ENCODE peak calls at places on chromosomes 5 and 9, in six cellular contexts. G, E, F, Y, Q and H are unnamed samples.

GRCh38 chr9:36623280-36623679 is 50.6 kb downstream of the MELK start:
- DNase-seq in F (no peak), Y (peak), E (no peak), Q (no peak), G (peak), H (no peak)

GRCh38 chr9:35852876-35853865 is 17.0 kb downstream of the OR13J1 start:
- DNase-seq in G (no peak), Q (no peak), Y (no peak), E (no peak), F (no peak), H (no peak)

GRCh38 chr5:176734756-176735342 is 75.5 kb upstream of the UNC5A start:
- DNase-seq in Y (no peak), Q (no peak), G (no peak), E (no peak), F (no peak), H (no peak)

GRCh38 chr5:118354806-118355205 is 633.5 kb downstream of the DTWD2 start:
- DNase-seq in G (no peak), Q (no peak), E (no peak), Y (no peak), F (no peak), H (no peak)

GRCh38 chr5:36160617-36161016 is 8.7 kb downstream of the SKP2 start:
- DNase-seq in Y (no peak), F (no peak), E (no peak), G (no peak), Q (no peak), H (no peak)

GRCh38 chr9:80066931-80067330 is 495.2 kb downstream of the TLE4 start:
- DNase-seq in Y (no peak), G (no peak), E (no peak), F (no peak), Q (no peak), H (no peak)

GRCh38 chr5:175652741-175653663 is 4.9 kb upstream of the HRH2 start:
- DNase-seq in E (no peak), Y (no peak), Q (no peak), F (no peak), G (no peak), H (no peak)

GRCh38 chr5:135834639-135835529 is at the start of gene SLC25A48:
- DNase-seq in E (peak), F (peak), Q (no peak), G (peak), Y (no peak), H (no peak)

GRCh38 chr9:76369583-76369982 is 24.6 kb downstream of the RFK start:
- DNase-seq in E (peak), Y (peak), Q (no peak), F (no peak), G (peak), H (peak)

GRCh38 chr5:179413086-179413690 is 67.9 kb upstream of the ADAMTS2 start:
- DNase-seq in G (no peak), Q (no peak), F (no peak), E (no peak), Y (no peak), H (no peak)

GRCh38 chr9:124208571-124208970 is 49.2 kb upstream of the NEK6 start:
- DNase-seq in F (no peak), Q (peak), G (no peak), Y (no peak), E (no peak), H (no peak)

GRCh38 chr5:51225671-51226419 is 157.4 kb upstream of the ISL1 start:
- DNase-seq in E (peak), Y (no peak), G (no peak), Q (no peak), F (no peak), H (no peak)

GRCh38 chr5:5377780-5378179 is 44.7 kb upstream of the ICE1 start:
- DNase-seq in Y (no peak), E (no peak), G (no peak), F (no peak), Q (no peak), H (no peak)

GRCh38 chr9:92254401-92255337 is 38.8 kb downstream of the IARS1 start:
- DNase-seq in G (no peak), F (no peak), Q (no peak), Y (no peak), E (no peak), H (no peak)

GRCh38 chr9:116901260-116901659 is 214.2 kb downstream of the TRIM32 start:
- DNase-seq in F (no peak), Y (peak), E (no peak), G (peak), Q (peak), H (no peak)

GRCh38 chr5:78805-79149 is 13.2 kb upstream of the PLEKHG4B start:
- DNase-seq in G (no peak), F (no peak), Q (no peak), Y (no peak), E (no peak), H (no peak)

GRCh38 chr5:127930311-127930710 is 153.3 kb upstream of the SLC12A2 start:
- DNase-seq in E (no peak), G (peak), Q (no peak), F (no peak), Y (peak), H (no peak)

GRCh38 chr5:170145462-170145861 is 39.8 kb downstream of the FOXI1 start:
- DNase-seq in Y (no peak), G (no peak), E (no peak), F (peak), Q (peak), H (peak)

DNA sequence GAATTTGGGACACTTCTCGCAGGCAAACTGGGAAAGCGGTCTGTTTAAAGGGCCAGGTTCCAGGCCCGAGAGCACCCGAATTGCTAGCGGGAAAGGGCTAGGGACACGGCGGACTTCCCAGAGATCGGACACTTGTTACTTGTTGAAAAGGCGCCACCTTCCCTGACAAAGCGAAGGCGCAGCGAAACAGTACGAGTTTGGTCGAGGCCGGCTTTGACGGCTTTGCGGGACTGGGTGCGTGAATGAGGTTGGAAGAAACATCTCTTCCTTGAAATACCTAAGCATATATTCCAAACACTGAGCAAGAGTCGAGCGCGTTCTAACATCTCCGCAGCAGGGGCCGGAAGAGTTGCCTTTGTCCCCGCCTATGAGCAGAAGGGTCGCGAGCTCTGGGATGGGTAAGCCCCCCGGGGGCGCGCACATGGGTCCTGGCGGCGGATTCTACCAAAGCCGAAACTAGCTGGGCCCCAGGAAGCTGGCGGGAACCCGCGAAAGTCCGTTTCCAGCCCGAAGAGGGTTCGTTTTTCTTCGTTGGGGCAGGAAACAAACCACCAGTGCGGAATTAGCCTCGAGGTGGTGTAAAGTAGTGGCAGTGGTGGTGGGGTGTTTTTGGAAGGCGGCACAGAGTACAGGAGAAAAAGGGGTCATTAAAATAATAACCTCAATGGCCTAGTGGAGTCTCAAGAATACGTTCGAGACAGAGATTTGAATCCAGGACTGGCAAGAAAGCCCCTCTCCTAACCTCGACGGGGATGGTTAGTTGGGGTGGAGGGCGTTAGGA is 1.5 kb downstream of the GDNF start:
- DNase-seq in E (peak), F (no peak), Y (peak), Q (no peak), G (peak), H (no peak)
- H3K4me3 ChIP-seq in E (peak), F (no peak), Y (peak), Q (no peak), G (peak), H (no peak)

DNA sequence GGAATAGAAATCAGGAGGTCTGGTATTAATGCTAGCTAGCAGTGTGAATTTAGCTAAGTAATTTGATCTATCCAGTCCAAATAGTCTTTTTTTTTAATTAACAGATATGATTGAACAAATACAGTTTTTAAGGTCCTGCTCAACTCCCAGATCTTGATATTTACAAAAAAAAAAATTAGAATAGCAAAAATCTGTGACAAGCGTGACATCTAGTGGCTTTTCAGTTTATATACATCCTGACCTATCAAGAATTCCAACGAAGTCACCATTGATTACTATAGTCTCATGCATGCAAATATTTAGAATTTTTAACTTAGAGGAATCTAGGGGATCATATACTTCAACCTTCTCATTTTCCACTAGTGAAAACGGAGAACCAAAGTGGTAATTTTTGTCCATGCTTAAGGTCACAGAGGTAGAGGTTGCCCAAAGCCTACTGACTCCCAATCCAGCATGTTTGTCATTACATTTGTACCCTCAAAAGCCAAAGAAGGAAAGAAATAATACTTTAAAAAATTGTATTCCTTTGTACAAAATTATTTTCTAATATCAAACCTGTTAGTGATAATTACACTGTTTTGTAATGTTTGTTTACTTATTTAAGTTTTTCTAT is 17.6 kb upstream of the TARS1 start:
- DNase-seq in E (peak), Q (peak), Y (peak), G (no peak), F (no peak), H (peak)
- H2AFZ ChIP-seq in E (no peak), Q (no peak), Y (no peak), G (no peak), F (no peak), H (no peak)

GRCh38 chr5:57383093-57383861 is 99.3 kb downstream of the ACTBL2 start:
- DNase-seq in G (peak), Q (no peak), E (peak), F (peak), Y (peak), H (peak)
- H3K4me3 ChIP-seq in G (no peak), Q (no peak), E (no peak), F (no peak), Y (peak), H (no peak)

DNA sequence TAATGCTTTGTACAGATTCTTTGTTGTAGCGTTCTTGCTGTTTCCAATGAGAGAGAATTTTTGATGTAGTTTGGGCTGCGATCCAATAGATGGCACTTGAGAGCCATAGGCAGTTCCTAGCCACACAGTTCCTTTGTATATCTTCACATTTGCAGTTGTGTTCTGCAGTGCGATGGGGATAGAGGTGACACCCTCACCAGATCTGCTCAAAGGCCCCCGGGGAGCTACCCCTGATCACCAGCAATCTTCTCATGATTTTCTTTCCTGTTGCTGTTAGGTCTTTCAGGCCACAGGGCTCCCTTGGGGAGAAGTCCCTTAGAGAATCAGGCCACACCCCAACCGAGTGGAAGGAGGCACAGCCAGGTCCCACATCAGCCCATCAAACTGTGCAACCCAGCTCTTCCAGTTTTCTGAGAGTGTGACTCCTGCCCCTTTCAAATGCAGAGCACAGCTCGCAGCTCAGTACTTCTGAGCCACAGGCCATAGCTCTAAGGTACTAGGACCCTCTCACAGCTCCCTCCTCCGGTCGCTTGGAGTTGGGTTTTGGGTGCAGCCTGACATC is 353.7 kb downstream of the SLCO4C1 start:
- DNase-seq in E (peak), Q (peak), G (peak), F (no peak), Y (peak), H (peak)
- H2AFZ ChIP-seq in E (no peak), Q (no peak), G (no peak), F (no peak), Y (peak), H (no peak)

GRCh38 chr9:93945400-93946337 is 9.5 kb downstream of the BARX1 start:
- DNase-seq in F (no peak), Q (no peak), E (peak), Y (no peak), G (no peak), H (no peak)
- H3K4me3 ChIP-seq in F (no peak), Q (no peak), E (peak), Y (peak), G (no peak), H (no peak)